ENCODE peak calls at places on chromosomes 2 and 18, in four cellular contexts. One of them, this sample, is unnamed.

GRCh38 chr2:1968988-1969700 is 224.8 kb upstream of the PXDN start:
- DNase-seq in naive B cell: no peak
- DNase-seq in activated gamma-delta T cell treated with Interleukin-2 at 50 U/mL for 16 hours: no peak
- DNase-seq in stimulated activated CD8-positive, alpha-beta memory T cell treated with anti-CD3 and anti-CD28 coated beads, Interleukin-12 subunit alpha, Interleukin-12 subunit beta, amount 100 ng/mL, for 1 hour: no peak
- DNase-seq in this sample: no peak

GRCh38 chr2:147076634-147077033 is 768.2 kb upstream of the ACVR2A start:
- DNase-seq in naive B cell: no peak
- DNase-seq in activated gamma-delta T cell treated with Interleukin-2 at 50 U/mL for 16 hours: no peak
- DNase-seq in stimulated activated CD8-positive, alpha-beta memory T cell treated with anti-CD3 and anti-CD28 coated beads, Interleukin-12 subunit alpha, Interleukin-12 subunit beta, amount 100 ng/mL, for 1 hour: no peak
- DNase-seq in this sample: no peak

GRCh38 chr2:26136431-26136830 is 36.5 kb upstream of the GAREM2 start:
- DNase-seq in naive B cell: no peak
- DNase-seq in activated gamma-delta T cell treated with Interleukin-2 at 50 U/mL for 16 hours: no peak
- DNase-seq in stimulated activated CD8-positive, alpha-beta memory T cell treated with anti-CD3 and anti-CD28 coated beads, Interleukin-12 subunit alpha, Interleukin-12 subunit beta, amount 100 ng/mL, for 1 hour: no peak
- DNase-seq in this sample: no peak

GRCh38 chr2:149806651-149807050 is 219.1 kb upstream of the MMADHC start:
- DNase-seq in naive B cell: no peak
- DNase-seq in activated gamma-delta T cell treated with Interleukin-2 at 50 U/mL for 16 hours: no peak
- DNase-seq in stimulated activated CD8-positive, alpha-beta memory T cell treated with anti-CD3 and anti-CD28 coated beads, Interleukin-12 subunit alpha, Interleukin-12 subunit beta, amount 100 ng/mL, for 1 hour: no peak
- DNase-seq in this sample: no peak

GRCh38 chr2:83234291-83234690 is 1224.8 kb downstream of the SUCLG1 start:
- DNase-seq in naive B cell: no peak
- DNase-seq in activated gamma-delta T cell treated with Interleukin-2 at 50 U/mL for 16 hours: no peak
- DNase-seq in stimulated activated CD8-positive, alpha-beta memory T cell treated with anti-CD3 and anti-CD28 coated beads, Interleukin-12 subunit alpha, Interleukin-12 subunit beta, amount 100 ng/mL, for 1 hour: no peak
- DNase-seq in this sample: no peak

GRCh38 chr2:112229365-112229764 is 25.5 kb downstream of the ZC3H8 start:
- DNase-seq in naive B cell: no peak
- DNase-seq in activated gamma-delta T cell treated with Interleukin-2 at 50 U/mL for 16 hours: no peak
- DNase-seq in stimulated activated CD8-positive, alpha-beta memory T cell treated with anti-CD3 and anti-CD28 coated beads, Interleukin-12 subunit alpha, Interleukin-12 subunit beta, amount 100 ng/mL, for 1 hour: no peak
- DNase-seq in this sample: no peak

GRCh38 chr18:3468833-3469232 is 18.9 kb downstream of the TGIF1 start:
- DNase-seq in naive B cell: no peak
- DNase-seq in activated gamma-delta T cell treated with Interleukin-2 at 50 U/mL for 16 hours: no peak
- DNase-seq in stimulated activated CD8-positive, alpha-beta memory T cell treated with anti-CD3 and anti-CD28 coated beads, Interleukin-12 subunit alpha, Interleukin-12 subunit beta, amount 100 ng/mL, for 1 hour: no peak
- DNase-seq in this sample: no peak

GRCh38 chr2:224579411-224579810 is 5.8 kb downstream of the CUL3 start:
- DNase-seq in naive B cell: no peak
- DNase-seq in activated gamma-delta T cell treated with Interleukin-2 at 50 U/mL for 16 hours: no peak
- DNase-seq in stimulated activated CD8-positive, alpha-beta memory T cell treated with anti-CD3 and anti-CD28 coated beads, Interleukin-12 subunit alpha, Interleukin-12 subunit beta, amount 100 ng/mL, for 1 hour: no peak
- DNase-seq in this sample: no peak

GRCh38 chr18:25310045-25310444 is 41.9 kb downstream of the ZNF521 start:
- DNase-seq in naive B cell: peak; percentile 2
- DNase-seq in activated gamma-delta T cell treated with Interleukin-2 at 50 U/mL for 16 hours: no peak
- DNase-seq in stimulated activated CD8-positive, alpha-beta memory T cell treated with anti-CD3 and anti-CD28 coated beads, Interleukin-12 subunit alpha, Interleukin-12 subunit beta, amount 100 ng/mL, for 1 hour: no peak
- DNase-seq in this sample: no peak

GRCh38 chr2:24208490-24208889 is 33.6 kb downstream of the FAM228A start:
- DNase-seq in naive B cell: no peak
- DNase-seq in activated gamma-delta T cell treated with Interleukin-2 at 50 U/mL for 16 hours: no peak
- DNase-seq in stimulated activated CD8-positive, alpha-beta memory T cell treated with anti-CD3 and anti-CD28 coated beads, Interleukin-12 subunit alpha, Interleukin-12 subunit beta, amount 100 ng/mL, for 1 hour: no peak
- DNase-seq in this sample: no peak

GRCh38 chr2:29895296-29895695 is 26.1 kb downstream of the ALK start:
- DNase-seq in naive B cell: no peak
- DNase-seq in activated gamma-delta T cell treated with Interleukin-2 at 50 U/mL for 16 hours: no peak
- DNase-seq in stimulated activated CD8-positive, alpha-beta memory T cell treated with anti-CD3 and anti-CD28 coated beads, Interleukin-12 subunit alpha, Interleukin-12 subunit beta, amount 100 ng/mL, for 1 hour: no peak
- DNase-seq in this sample: no peak

This sample was measured in HEK293T.